ENCODE peak calls at places on chromosome X, in nine cellular contexts. F, O, M, B, Y, D, V, J and R are unnamed samples.
A peak's percentile ranks its signal among the peaks of the same experiment; 100 is the strongest.

GRCh38 chrX:15143050-15143824 is 126.6 kb downstream of the ASB9 start:
- DNase-seq in F (peak; percentile 49), O (peak; percentile 45), M (peak; percentile 55), B (peak; percentile 45), Y (peak; percentile 42), D (peak; percentile 32), V (peak; percentile 42), J (peak; percentile 55), R (peak; percentile 34)

GRCh38 chrX:153494541-153495361 is at the start of gene BGN:
- DNase-seq in F (no peak), O (peak; percentile 44), M (peak; percentile 56), B (peak; percentile 68), Y (peak; percentile 52), D (no peak), V (peak; percentile 34), J (peak; percentile 40), R (no peak)

GRCh38 chrX:128460835-128461234 is 408.6 kb upstream of the ACTRT1 start:
- DNase-seq in F (no peak), O (no peak), M (no peak), B (peak; percentile 8), Y (no peak), D (no peak), V (no peak), J (no peak), R (no peak)

GRCh38 chrX:11531226-11531625 is 134.5 kb downstream of the ARHGAP6 start:
- DNase-seq in F (no peak), O (peak; percentile 22), M (no peak), B (no peak), Y (no peak), D (no peak), V (peak; percentile 41), J (no peak), R (no peak)

GRCh38 chrX:97230948-97231347 is 347.2 kb downstream of the RPA4 start:
- DNase-seq in F (no peak), O (no peak), M (no peak), B (no peak), Y (no peak), D (no peak), V (no peak), J (no peak), R (no peak)

GRCh38 chrX:10648608-10649007 is 28.2 kb upstream of the MID1 start:
- DNase-seq in F (no peak), O (peak; percentile 78), M (no peak), B (peak; percentile 6), Y (no peak), D (no peak), V (peak; percentile 90), J (no peak), R (no peak)

GRCh38 chrX:42804524-42804923 is 26.6 kb upstream of the PPP1R2C start:
- DNase-seq in F (no peak), O (no peak), M (no peak), B (no peak), Y (no peak), D (no peak), V (no peak), J (no peak), R (no peak)

GRCh38 chrX:76279007-76279406 is 106.1 kb downstream of the PBDC1 start:
- DNase-seq in F (peak; percentile 42), O (peak; percentile 47), M (no peak), B (peak; percentile 47), Y (peak; percentile 42), D (peak; percentile 32), V (peak; percentile 57), J (no peak), R (no peak)

GRCh38 chrX:116823677-116824076 is 360.9 kb upstream of the CT83 start:
- DNase-seq in F (no peak), O (no peak), M (no peak), B (no peak), Y (no peak), D (no peak), V (no peak), J (no peak), R (no peak)

GRCh38 chrX:106479920-106480319 is 131.9 kb upstream of the RADX start:
- DNase-seq in F (no peak), O (no peak), M (no peak), B (no peak), Y (no peak), D (no peak), V (no peak), J (no peak), R (no peak)

GRCh38 chrX:9534686-9535085 is 69.8 kb downstream of the TBL1X start:
- DNase-seq in F (no peak), O (peak; percentile 19), M (no peak), B (no peak), Y (no peak), D (no peak), V (peak; percentile 49), J (no peak), R (no peak)

DNA sequence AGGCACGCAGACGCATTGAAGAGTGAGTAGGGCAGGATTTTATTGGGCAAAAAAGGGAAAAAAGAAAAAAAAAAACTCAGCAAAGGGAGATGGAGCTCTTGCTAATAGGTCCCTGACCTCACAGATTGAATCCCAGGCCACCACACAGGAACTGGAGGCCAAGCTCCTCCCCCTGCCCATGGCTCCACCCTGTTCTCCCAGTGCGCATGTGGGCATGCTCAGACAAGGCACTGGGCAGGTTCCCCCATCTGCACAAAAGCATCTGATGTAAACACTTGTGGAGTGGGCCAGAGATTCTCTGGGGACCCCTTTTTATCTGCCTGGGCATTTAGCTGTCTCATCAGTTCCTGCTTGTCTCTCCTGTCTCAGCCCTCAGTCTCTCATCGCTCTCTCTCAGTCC is 9.5 kb downstream of the FRMD7 start:
- DNase-seq in F (no peak), O (no peak), M (no peak), B (no peak), Y (no peak), D (no peak), V (no peak), J (no peak), R (no peak)
- TF ChIP-seq CTCF in F (no peak), O (no peak), M (no peak), B (no peak), Y (no peak), D (no peak), V (no peak), J (no peak), R (no peak)

GRCh38 chrX:138849521-138849920 is 138.0 kb upstream of the FGF13 start:
- DNase-seq in F (no peak), O (no peak), M (no peak), B (no peak), Y (no peak), D (no peak), V (no peak), J (no peak), R (no peak)

GRCh38 chrX:138845791-138846190 is 134.3 kb upstream of the FGF13 start:
- DNase-seq in F (no peak), O (no peak), M (no peak), B (no peak), Y (no peak), D (no peak), V (no peak), J (no peak), R (no peak)

GRCh38 chrX:138847930-138848329 is 136.4 kb upstream of the FGF13 start:
- DNase-seq in F (no peak), O (no peak), M (no peak), B (no peak), Y (no peak), D (no peak), V (peak; percentile 42), J (no peak), R (no peak)
- TF ChIP-seq CTCF in F (no peak), O (no peak), M (no peak), B (no peak), Y (no peak), D (no peak), V (peak; percentile 27), J (peak; percentile 33), R (no peak)

GRCh38 chrX:48815266-48815665 is 11.0 kb upstream of the ERAS start:
- DNase-seq in F (no peak), O (no peak), M (no peak), B (no peak), Y (no peak), D (no peak), V (no peak), J (no peak), R (no peak)

GRCh38 chrX:48813605-48814004 is 11.7 kb downstream of the HDAC6 start:
- DNase-seq in F (no peak), O (no peak), M (no peak), B (no peak), Y (no peak), D (no peak), V (no peak), J (no peak), R (no peak)

GRCh38 chrX:48814722-48815121 is 11.6 kb upstream of the ERAS start:
- DNase-seq in F (no peak), O (no peak), M (no peak), B (no peak), Y (no peak), D (no peak), V (no peak), J (no peak), R (no peak)

GRCh38 chrX:48818098-48818497 is 8.2 kb upstream of the ERAS start:
- DNase-seq in F (no peak), O (no peak), M (no peak), B (no peak), Y (no peak), D (no peak), V (no peak), J (no peak), R (no peak)

GRCh38 chrX:48816014-48816810 is 10.1 kb upstream of the ERAS start:
- DNase-seq in F (no peak), O (no peak), M (no peak), B (no peak), Y (no peak), D (no peak), V (no peak), J (no peak), R (no peak)
- TF ChIP-seq CTCF in F (no peak), O (no peak), M (no peak), B (no peak), Y (no peak), D (no peak), V (no peak), J (no peak), R (no peak)

GRCh38 chrX:111164728-111165127 is 68.7 kb downstream of the PAK3 start:
- DNase-seq in F (no peak), O (peak; percentile 2), M (no peak), B (peak; percentile 2), Y (no peak), D (no peak), V (peak; percentile 29), J (no peak), R (no peak)
- TF ChIP-seq CTCF in F (no peak), O (peak; percentile 35), M (no peak), B (peak; percentile 57), Y (peak; percentile 45), D (no peak), V (peak; percentile 61), J (peak; percentile 42), R (no peak)

GRCh38 chrX:46180258-46180687 is 364.9 kb downstream of the ZNF674 start:
- DNase-seq in F (peak; percentile 84), O (peak; percentile 47), M (no peak), B (no peak), Y (no peak), D (no peak), V (peak; percentile 89), J (no peak), R (no peak)
- TF ChIP-seq CTCF in F (no peak), O (no peak), M (no peak), B (no peak), Y (no peak), D (no peak), V (peak; percentile 10), J (no peak), R (no peak)

GRCh38 chrX:28177202-28177601 is 196.0 kb upstream of the DCAF8L1 start:
- DNase-seq in F (peak; percentile 6), O (no peak), M (no peak), B (peak; percentile 21), Y (no peak), D (peak; percentile 5), V (no peak), J (no peak), R (no peak)
- TF ChIP-seq CTCF in F (peak; percentile 27), O (peak; percentile 12), M (no peak), B (peak; percentile 57), Y (peak; percentile 36), D (no peak), V (no peak), J (peak; percentile 49), R (no peak)